ENCODE peak calls at places on chromosomes 1 and 21, in five cellular contexts. N is effector memory CD8-positive, alpha-beta T cell; K is coronary artery; C is NCI-H69; Y is MV-4-11. P is an unnamed sample.

GRCh38 chr1:224894915-224895314 is 34.6 kb upstream of the DNAH14 start:
- DNase-seq in N (no peak), K (no peak), C (no peak), Y (no peak), P (no peak)

GRCh38 chr21:26810266-26810665 is 34.9 kb downstream of the ADAMTS1 start:
- DNase-seq in N (no peak), K (no peak), C (no peak), Y (no peak), P (no peak)

GRCh38 chr1:11188858-11189451 is at the start of gene ANGPTL7:
- DNase-seq in N (no peak), K (no peak), C (no peak), Y (no peak), P (no peak)

GRCh38 chr1:32635508-32636277 is 14.7 kb downstream of the ZBTB8OS start:
- DNase-seq in N (no peak), K (no peak), C (no peak), Y (no peak), P (no peak)

GRCh38 chr1:223331301-223331700 is 32.7 kb downstream of the SUSD4 start:
- DNase-seq in N (no peak), K (no peak), C (no peak), Y (no peak), P (no peak)

GRCh38 chr1:27475707-27476106 is 14.3 kb downstream of the WASF2 start:
- DNase-seq in N (no peak), K (no peak), C (no peak), Y (no peak), P (no peak)

GRCh38 chr1:46830665-46831322 is 31.9 kb downstream of the CYP4B1 start:
- DNase-seq in N (no peak), K (no peak), C (no peak), Y (no peak), P (no peak)

GRCh38 chr1:29827237-29827750 is 591.0 kb downstream of the PTPRU start:
- DNase-seq in N (no peak), K (peak), C (no peak), Y (no peak), P (no peak)

GRCh38 chr1:224495861-224496260 is 61.3 kb upstream of the WDR26 start:
- DNase-seq in N (no peak), K (no peak), C (no peak), Y (peak), P (no peak)

GRCh38 chr1:102586022-102586421 is 522.3 kb downstream of the COL11A1 start:
- DNase-seq in N (no peak), K (no peak), C (no peak), Y (peak), P (no peak)

GRCh38 chr1:230270185-230270939 is 155.8 kb downstream of the PGBD5 start:
- DNase-seq in N (no peak), K (no peak), C (peak), Y (peak), P (peak)

GRCh38 chr1:97050501-97050900 is 328.9 kb downstream of the PTBP2 start:
- DNase-seq in N (no peak), K (no peak), C (peak), Y (no peak), P (no peak)

GRCh38 chr1:4000811-4001251 is 100.8 kb upstream of the C1orf174 start:
- DNase-seq in N (no peak), K (no peak), C (no peak), Y (no peak), P (no peak)